ENCODE peak calls at places on chromosomes 3 and 15, in seven cellular contexts. D, I, Q, E, X, O and H are unnamed samples.

GRCh38 chr3:43755511-43756200 is 64.9 kb downstream of the ABHD5 start:
- DNase-seq in D (no peak), I (no peak), Q (no peak), E (no peak), X (no peak), O (no peak), H (no peak)

GRCh38 chr15:72176743-72177142 is 20.8 kb downstream of the GRAMD2A start:
- DNase-seq in D (no peak), I (no peak), Q (no peak), E (no peak), X (no peak), O (no peak), H (no peak)

GRCh38 chr3:7693976-7694375 is 807.6 kb upstream of the LMCD1 start:
- DNase-seq in D (no peak), I (no peak), Q (no peak), E (no peak), X (no peak), O (no peak), H (no peak)

GRCh38 chr3:32288819-32289218 is 50.3 kb downstream of the CMTM8 start:
- DNase-seq in D (no peak), I (no peak), Q (no peak), E (no peak), X (no peak), O (no peak), H (no peak)

GRCh38 chr3:27311400-27311799 is 57.8 kb downstream of the NEK10 start:
- DNase-seq in D (peak; percentile 94), I (peak; percentile 96), Q (peak; percentile 78), E (no peak), X (peak; percentile 93), O (no peak), H (peak; percentile 53)

GRCh38 chr3:179615458-179616173 is 11.0 kb downstream of the NDUFB5 start:
- DNase-seq in D (no peak), I (peak; percentile 10), Q (no peak), E (no peak), X (no peak), O (no peak), H (no peak)

GRCh38 chr3:98504534-98504933 is 7.1 kb downstream of the OR5K2 start:
- DNase-seq in D (no peak), I (peak; percentile 1), Q (no peak), E (no peak), X (no peak), O (no peak), H (no peak)

GRCh38 chr3:53921296-53921695 is 29.6 kb upstream of the SELENOK start:
- DNase-seq in D (peak; percentile 6), I (peak; percentile 8), Q (peak; percentile 23), E (no peak), X (peak; percentile 18), O (no peak), H (no peak)

GRCh38 chr3:175105066-175105465 is 245.9 kb downstream of the NAALADL2 start:
- DNase-seq in D (peak; percentile 61), I (peak; percentile 72), Q (no peak), E (no peak), X (no peak), O (no peak), H (no peak)

GRCh38 chr3:102078864-102079808 is 229.8 kb downstream of the NFKBIZ start:
- DNase-seq in D (no peak), I (no peak), Q (peak; percentile 40), E (no peak), X (peak; percentile 44), O (no peak), H (no peak)

GRCh38 chr3:43288366-43288765 is 2.0 kb downstream of the SNRK start:
- DNase-seq in D (peak; percentile 68), I (peak; percentile 59), Q (no peak), E (no peak), X (no peak), O (no peak), H (no peak)

GRCh38 chr3:81998139-81998755 is 236.8 kb upstream of the GBE1 start:
- DNase-seq in D (peak; percentile 1), I (peak; percentile 5), Q (no peak), E (no peak), X (no peak), O (no peak), H (no peak)

GRCh38 chr3:141887051-141887450 is 10.6 kb downstream of the ATP1B3 start:
- DNase-seq in D (no peak), I (no peak), Q (no peak), E (no peak), X (no peak), O (no peak), H (no peak)

GRCh38 chr3:187072582-187072981 is 66.7 kb downstream of the RPL39L start:
- DNase-seq in D (no peak), I (no peak), Q (peak; percentile 65), E (no peak), X (peak; percentile 38), O (no peak), H (no peak)

GRCh38 chr3:161893972-161894371 is 397.4 kb downstream of the OTOL1 start:
- DNase-seq in D (peak; percentile 57), I (peak; percentile 88), Q (no peak), E (no peak), X (no peak), O (no peak), H (no peak)

GRCh38 chr3:152550284-152550683 is 281.6 kb downstream of the MBNL1 start:
- DNase-seq in D (no peak), I (no peak), Q (no peak), E (no peak), X (no peak), O (no peak), H (no peak)

GRCh38 chr3:161415506-161416231 is 44.4 kb upstream of the SPTSSB start:
- DNase-seq in D (peak; percentile 66), I (peak; percentile 85), Q (peak; percentile 58), E (no peak), X (no peak), O (no peak), H (no peak)

GRCh38 chr15:29633971-29634370 is 188.3 kb downstream of the TJP1 start:
- DNase-seq in D (no peak), I (no peak), Q (no peak), E (no peak), X (no peak), O (peak; percentile 33), H (no peak)

GRCh38 chr3:176275113-176275512 is 922.2 kb downstream of the TBL1XR1 start:
- DNase-seq in D (no peak), I (no peak), Q (peak; percentile 25), E (no peak), X (no peak), O (no peak), H (no peak)

GRCh38 chr3:126459763-126460127 is 15.9 kb downstream of the ZXDC start:
- DNase-seq in D (no peak), I (no peak), Q (no peak), E (no peak), X (no peak), O (no peak), H (no peak)

GRCh38 chr15:68775671-68776476 is 44.8 kb downstream of the ANP32A start:
- DNase-seq in D (no peak), I (peak; percentile 24), Q (no peak), E (no peak), X (no peak), O (peak; percentile 41), H (no peak)
- H3K27ac ChIP-seq in D (no peak overlapping the region), I (no peak overlapping the region), Q (no peak overlapping the region), E (no peak overlapping the region), X (no peak overlapping the region), O (no peak overlapping the region), H (no peak overlapping the region)

DNA sequence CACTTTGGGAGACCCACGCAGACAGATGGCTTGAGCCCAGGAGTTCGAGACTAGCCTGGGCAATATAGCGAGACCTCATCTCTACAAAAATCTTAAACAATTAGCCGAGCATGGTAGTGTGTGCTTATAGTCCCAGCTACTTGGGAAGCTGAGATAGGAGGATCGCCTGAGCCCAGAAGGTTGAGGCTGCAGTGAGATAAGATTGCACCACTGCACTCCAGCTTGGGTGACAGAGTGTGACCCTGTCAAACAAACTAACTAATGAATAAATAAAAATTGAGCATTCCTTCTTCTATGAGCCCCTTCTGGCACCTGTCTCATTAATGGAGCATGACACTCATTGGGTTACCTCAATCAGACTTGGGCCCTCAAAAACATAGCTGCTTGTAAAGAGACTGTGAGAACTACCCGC is 7.5 kb downstream of the ZDHHC3 start:
- DNase-seq in D (no peak), I (no peak), Q (no peak), E (no peak), X (no peak), O (no peak), H (no peak)
- H4K8ac ChIP-seq in D (no peak overlapping the region), I (no peak overlapping the region), Q (no peak overlapping the region), E (no peak overlapping the region), X (no peak overlapping the region), O (no peak overlapping the region), H (no peak overlapping the region)

DNA sequence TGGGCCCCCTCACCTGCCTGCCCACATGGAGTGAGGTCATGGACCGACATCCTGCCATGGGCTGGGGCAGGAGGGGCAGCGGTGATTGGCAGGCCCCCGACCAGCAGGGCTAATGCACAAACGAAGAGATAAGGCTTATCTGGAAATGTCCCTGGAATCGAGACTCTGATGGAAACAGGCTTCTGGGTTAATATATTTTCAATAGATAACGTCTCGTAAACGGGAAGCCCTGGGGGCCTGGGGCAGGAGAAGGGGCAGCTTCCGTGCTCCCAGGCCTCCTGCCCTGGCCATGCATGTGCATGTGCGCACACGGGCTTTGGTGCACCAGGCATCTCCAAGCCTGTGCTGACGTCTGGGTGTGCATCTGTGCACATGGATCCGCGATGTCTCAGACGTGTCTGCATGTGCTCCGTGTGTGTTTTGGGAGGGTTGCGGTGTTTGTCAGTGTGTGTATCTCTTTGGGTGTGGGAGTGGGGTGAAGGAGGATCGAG is 55.1 kb downstream of the DNAJB8 start:
- DNase-seq in D (no peak), I (no peak), Q (peak; percentile 58), E (no peak), X (peak; percentile 35), O (no peak), H (no peak)
- H3K27ac ChIP-seq in D (no peak overlapping the region), I (no peak overlapping the region), Q (no peak overlapping the region), E (no peak overlapping the region), X (no peak overlapping the region), O (no peak overlapping the region), H (no peak overlapping the region)

GRCh38 chr3:170976190-170976519 is 50.4 kb downstream of the SLC2A2 start:
- DNase-seq in D (no peak), I (no peak), Q (no peak), E (no peak), X (no peak), O (no peak), H (no peak)

GRCh38 chr3:170978335-170978745 is 48.2 kb downstream of the SLC2A2 start:
- DNase-seq in D (no peak), I (no peak), Q (no peak), E (no peak), X (no peak), O (no peak), H (no peak)

GRCh38 chr3:170977911-170978310 is 48.6 kb downstream of the SLC2A2 start:
- DNase-seq in D (no peak), I (peak; percentile 23), Q (no peak), E (no peak), X (no peak), O (no peak), H (no peak)

GRCh38 chr3:170982733-170983132 is 43.8 kb downstream of the SLC2A2 start:
- DNase-seq in D (no peak), I (no peak), Q (no peak), E (no peak), X (no peak), O (no peak), H (no peak)

GRCh38 chr3:170980399-170980798 is 46.1 kb downstream of the SLC2A2 start:
- DNase-seq in D (no peak), I (no peak), Q (no peak), E (no peak), X (no peak), O (no peak), H (no peak)
- H4K8ac ChIP-seq in D (no peak overlapping the region), I (no peak overlapping the region), Q (no peak overlapping the region), E (no peak overlapping the region), X (no peak overlapping the region), O (no peak overlapping the region), H (no peak overlapping the region)